ENCODE peak calls at places on chromosomes 7 and 10, in seven cellular contexts. W, D, N, P, R, C and S are unnamed samples.

GRCh38 chr10:20768849-20769248 is 128.3 kb downstream of the NEBL start:
- DNase-seq in W (no peak), D (peak), N (peak), P (no peak), R (no peak), C (no peak), S (peak)

GRCh38 chr7:38283809-38284208 is 10.4 kb upstream of the TARP start:
- DNase-seq in W (no peak), D (no peak), N (no peak), P (no peak), R (no peak), C (no peak), S (no peak)

GRCh38 chr7:7221602-7222038 is 39.3 kb downstream of the C1GALT1 start:
- DNase-seq in W (peak), D (peak), N (peak), P (peak), R (no peak), C (no peak), S (no peak)

GRCh38 chr7:39644170-39644569 is 20.8 kb downstream of the RALA start:
- DNase-seq in W (peak), D (peak), N (peak), P (no peak), R (no peak), C (no peak), S (no peak)

GRCh38 chr10:80411681-80412230 is 3.4 kb downstream of the PRXL2A start:
- DNase-seq in W (no peak), D (no peak), N (no peak), P (no peak), R (no peak), C (no peak), S (no peak)

GRCh38 chr7:537911-538634 is 18.4 kb upstream of the PDGFA start:
- DNase-seq in W (peak), D (peak), N (peak), P (peak), R (peak), C (peak), S (no peak)

GRCh38 chr10:98149858-98150257 is 15.4 kb downstream of the R3HCC1L start:
- DNase-seq in W (no peak), D (no peak), N (no peak), P (no peak), R (no peak), C (no peak), S (no peak)

GRCh38 chr7:51315393-51316261 is 982 bp downstream of the COBL start:
- DNase-seq in W (no peak), D (peak), N (peak), P (peak), R (peak), C (no peak), S (peak)

GRCh38 chr10:118332948-118333710 is 9.0 kb downstream of the FAM204A start:
- DNase-seq in W (peak), D (no peak), N (peak), P (no peak), R (no peak), C (no peak), S (no peak)

GRCh38 chr7:99837649-99838361 is 10.0 kb downstream of the CYP3A43 start:
- DNase-seq in W (no peak), D (no peak), N (no peak), P (no peak), R (no peak), C (no peak), S (no peak)

GRCh38 chr10:109823196-109823595 is 100.1 kb downstream of the XPNPEP1 start:
- DNase-seq in W (no peak), D (no peak), N (no peak), P (no peak), R (no peak), C (no peak), S (no peak)

GRCh38 chr10:94983555-94983954 is 45.1 kb downstream of the CYP2C9 start:
- DNase-seq in W (no peak), D (no peak), N (no peak), P (no peak), R (no peak), C (no peak), S (peak)

GRCh38 chr10:5508786-5509185 is 9.4 kb upstream of the CALML5 start:
- DNase-seq in W (no peak), D (no peak), N (no peak), P (no peak), R (no peak), C (no peak), S (no peak)

GRCh38 chr10:133261726-133262325 is 14.8 kb downstream of the ADAM8 start:
- DNase-seq in W (peak), D (peak), N (peak), P (peak), R (peak), C (no peak), S (no peak)

GRCh38 chr7:118684796-118685195 is 460.3 kb downstream of the ANKRD7 start:
- DNase-seq in W (no peak), D (no peak), N (no peak), P (no peak), R (no peak), C (no peak), S (no peak)

GRCh38 chr10:1380075-1380793 is 324.0 kb downstream of the WDR37 start:
- DNase-seq in W (no peak), D (no peak), N (no peak), P (no peak), R (peak), C (no peak), S (no peak)

GRCh38 chr7:27219821-27220220 is 19.9 kb upstream of the HOXA13 start:
- DNase-seq in W (no peak), D (no peak), N (no peak), P (no peak), R (no peak), C (no peak), S (no peak)

GRCh38 chr10:103491729-103492364 is 1.7 kb upstream of the NEURL1 start:
- DNase-seq in W (peak), D (peak), N (peak), P (peak), R (no peak), C (no peak), S (no peak)

GRCh38 chr10:129962092-129962494 is 2.0 kb downstream of the EBF3 start:
- DNase-seq in W (no peak), D (peak), N (no peak), P (no peak), R (no peak), C (no peak), S (peak)

GRCh38 chr7:116196947-116197346 is 13.4 kb upstream of the TES start:
- DNase-seq in W (no peak), D (no peak), N (no peak), P (no peak), R (no peak), C (no peak), S (no peak)

GRCh38 chr7:158372400-158373302 is 215.0 kb downstream of the PTPRN2 start:
- DNase-seq in W (no peak), D (no peak), N (no peak), P (no peak), R (no peak), C (no peak), S (no peak)

GRCh38 chr10:78805176-78805575 is 263.6 kb upstream of the ZMIZ1 start:
- DNase-seq in W (peak), D (peak), N (peak), P (no peak), R (no peak), C (no peak), S (no peak)

GRCh38 chr7:44279286-44279685 is 46.1 kb downstream of the CAMK2B start:
- DNase-seq in W (no peak), D (no peak), N (no peak), P (no peak), R (no peak), C (no peak), S (no peak)

GRCh38 chr10:43262902-43263466 is 3.9 kb downstream of the RASGEF1A start:
- DNase-seq in W (no peak), D (no peak), N (no peak), P (no peak), R (no peak), C (no peak), S (no peak)

GRCh38 chr10:27188259-27188658 is 33.1 kb downstream of the MASTL start:
- DNase-seq in W (no peak), D (no peak), N (no peak), P (no peak), R (no peak), C (no peak), S (no peak)

GRCh38 chr7:106369349-106369748 is 84.6 kb upstream of the NAMPT start:
- DNase-seq in W (peak), D (peak), N (no peak), P (no peak), R (no peak), C (no peak), S (no peak)

GRCh38 chr7:78769551-78770101 is 683.8 kb downstream of the MAGI2 start:
- DNase-seq in W (no peak), D (peak), N (peak), P (no peak), R (no peak), C (no peak), S (peak)

GRCh38 chr10:127408733-127409132 is 140.4 kb upstream of the NPS start:
- DNase-seq in W (peak), D (no peak), N (no peak), P (no peak), R (no peak), C (no peak), S (no peak)

GRCh38 chr7:1981878-1982230 is 250.9 kb downstream of the MAD1L1 start:
- DNase-seq in W (no peak), D (no peak), N (no peak), P (no peak), R (no peak), C (no peak), S (no peak)

GRCh38 chr7:73496626-73497025 is 25.5 kb downstream of the BAZ1B start:
- DNase-seq in W (no peak), D (no peak), N (no peak), P (peak), R (no peak), C (no peak), S (no peak)

GRCh38 chr7:151903249-151904032 is 26.5 kb upstream of the PRKAG2 start:
- DNase-seq in W (no peak), D (no peak), N (no peak), P (no peak), R (no peak), C (no peak), S (no peak)

GRCh38 chr7:151905766-151906165 is 28.9 kb upstream of the PRKAG2 start:
- DNase-seq in W (no peak), D (no peak), N (no peak), P (no peak), R (no peak), C (no peak), S (no peak)

GRCh38 chr7:151905322-151905721 is 28.4 kb upstream of the PRKAG2 start:
- DNase-seq in W (no peak), D (no peak), N (no peak), P (no peak), R (no peak), C (no peak), S (no peak)

GRCh38 chr7:151902306-151902705 is 25.4 kb upstream of the PRKAG2 start:
- DNase-seq in W (no peak), D (no peak), N (no peak), P (no peak), R (no peak), C (no peak), S (no peak)

DNA sequence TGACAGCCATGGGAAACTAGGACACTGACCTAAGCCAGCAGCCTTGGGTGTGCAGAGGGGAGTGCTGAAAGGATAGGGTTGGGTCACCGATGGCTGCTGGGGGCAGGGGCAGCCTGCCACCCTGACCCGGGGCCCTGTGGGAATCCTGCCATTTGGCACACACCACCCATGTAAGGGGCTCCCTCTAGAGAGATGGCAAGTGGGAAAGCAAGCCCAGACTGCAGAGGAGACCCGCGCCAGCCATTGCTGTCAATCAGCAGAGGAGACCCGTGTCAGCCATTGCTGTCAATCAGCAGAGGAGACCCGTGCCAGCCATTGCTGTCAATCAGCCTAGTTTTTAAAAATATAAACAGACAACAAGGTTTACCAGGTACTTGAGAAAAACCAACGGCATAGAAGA is 27.4 kb upstream of the PRKAG2 start:
- DNase-seq in W (no peak), D (no peak), N (no peak), P (no peak), R (no peak), C (no peak), S (no peak)
- H2AK5ac ChIP-seq in W (no peak), D (no peak), N (no peak), P (no peak), R (no peak), C (no peak), S (no peak)

DNA sequence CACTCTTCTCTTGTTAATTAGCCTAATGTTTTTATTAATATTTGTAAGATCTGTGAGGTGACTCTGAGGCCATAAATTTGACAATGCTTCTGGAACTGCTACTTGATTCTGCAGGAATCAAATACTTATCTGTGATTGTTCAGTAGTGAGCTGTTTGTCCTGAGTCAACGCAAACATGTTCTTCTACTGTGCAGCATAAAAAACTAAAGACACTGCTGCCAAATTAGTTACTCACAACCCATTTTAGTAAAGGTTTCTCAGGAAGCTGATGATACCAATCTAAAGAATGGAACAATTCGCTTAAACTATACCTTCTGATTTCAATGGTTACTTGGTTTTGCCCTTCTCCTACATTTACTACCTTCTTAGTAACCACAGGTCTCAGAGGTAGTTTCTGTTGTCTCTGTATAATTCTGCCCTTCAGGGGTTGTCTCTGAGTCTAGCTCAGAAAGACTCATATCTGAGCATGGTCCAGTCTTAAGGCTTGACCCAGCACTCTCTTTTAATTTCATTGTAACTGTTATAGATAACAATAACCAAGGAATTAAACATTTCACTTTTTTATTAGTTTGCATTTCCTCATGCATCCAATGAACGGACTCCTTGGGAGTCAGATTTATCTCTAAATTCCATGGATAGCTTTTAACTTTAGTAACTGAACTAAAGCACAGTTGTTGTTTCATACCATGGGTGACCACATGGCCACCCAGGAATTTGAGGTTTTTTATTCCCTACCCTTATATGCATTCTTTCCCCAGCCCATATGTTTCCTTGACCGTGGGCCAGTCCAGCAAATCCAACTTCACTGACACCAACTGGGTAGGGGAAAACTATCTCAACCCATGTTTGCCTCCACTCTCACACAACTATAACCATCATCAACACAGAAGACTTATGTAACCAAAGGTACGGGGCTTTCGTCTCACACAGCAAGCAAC is 309.5 kb upstream of the TEX47 start:
- DNase-seq in W (no peak), D (no peak), N (no peak), P (no peak), R (no peak), C (no peak), S (no peak)
- H2AK5ac ChIP-seq in W (no peak), D (no peak), N (no peak), P (no peak), R (peak), C (no peak), S (no peak)

GRCh38 chr10:125128397-125129075 is 31.8 kb downstream of the CTBP2 start:
- DNase-seq in W (peak), D (no peak), N (no peak), P (no peak), R (no peak), C (no peak), S (no peak)
- H2AK5ac ChIP-seq in W (no peak), D (no peak), N (no peak), P (no peak), R (no peak), C (no peak), S (no peak)

DNA sequence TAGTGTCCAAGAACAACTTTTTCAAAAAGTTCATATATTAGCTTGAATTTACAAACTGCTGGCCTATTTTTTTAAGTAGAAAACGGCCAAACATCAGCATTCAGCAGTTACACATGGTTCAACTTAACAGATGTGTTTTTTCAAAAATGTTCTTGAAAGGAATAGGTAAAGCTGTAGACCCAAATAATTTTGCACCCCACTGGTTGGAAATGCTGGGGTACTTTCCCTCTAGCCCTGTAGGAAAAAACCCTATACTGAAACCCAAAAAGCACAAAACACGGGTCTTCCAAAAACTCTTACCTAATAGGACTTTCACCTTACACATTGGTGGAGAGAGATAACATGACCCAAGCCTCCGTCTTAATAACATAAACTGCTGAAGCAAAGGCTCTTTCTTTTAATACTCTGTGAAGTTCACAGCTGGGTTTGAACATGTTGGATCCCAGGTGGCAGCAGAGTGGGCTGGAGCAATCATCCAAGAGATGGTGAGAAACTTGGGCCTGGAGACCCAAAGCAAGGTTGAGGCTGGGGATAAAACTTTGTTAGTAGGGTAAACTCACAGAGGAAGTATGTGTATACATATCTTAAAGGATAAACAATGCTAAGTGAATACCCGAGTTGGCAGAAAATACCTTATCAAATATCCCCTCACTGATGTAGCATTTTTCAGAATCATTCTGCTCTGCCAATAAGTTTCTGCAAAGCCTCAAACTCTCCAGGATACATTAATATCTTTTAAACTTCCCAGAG is 629 bp upstream of the DNAJC9 start:
- DNase-seq in W (peak), D (peak), N (peak), P (no peak), R (no peak), C (no peak), S (no peak)
- H2AK5ac ChIP-seq in W (peak), D (no peak), N (peak), P (no peak), R (no peak), C (no peak), S (no peak)

GRCh38 chr7:13651167-13651566 is 338.3 kb downstream of the ETV1 start:
- DNase-seq in W (peak), D (no peak), N (no peak), P (no peak), R (no peak), C (no peak), S (no peak)

GRCh38 chr7:13656330-13656729 is 333.1 kb downstream of the ETV1 start:
- DNase-seq in W (no peak), D (no peak), N (no peak), P (no peak), R (no peak), C (no peak), S (no peak)
- H2AK5ac ChIP-seq in W (no peak), D (no peak), N (no peak), P (no peak), R (no peak), C (no peak), S (no peak)